ENCODE peak calls at places on chromosomes 12 and 14, in five cellular contexts. L is fibroblast of lung, S is fibroblast of villous mesenchyme, R is iris pigment epithelial cell, F is NCI-H1436. Q is an unnamed sample.

GRCh38 chr12:3553681-3554546 is 62.9 kb downstream of the PRMT8 start:
- DNase-seq in F (no peak), R (peak; percentile 7), L (no peak), S (no peak), Q (no peak)

GRCh38 chr12:25701290-25701689 is 148.2 kb upstream of the LMNTD1 start:
- DNase-seq in R (peak; percentile 96), L (peak; percentile 60), F (no peak), S (peak; percentile 56), Q (no peak)

GRCh38 chr12:108583971-108584370 is 13.9 kb downstream of the TMEM119 start:
- DNase-seq in S (peak; percentile 21), F (no peak), R (no peak), L (no peak), Q (peak; percentile 61)

GRCh38 chr12:94563261-94563660 is 87.1 kb downstream of the TMCC3 start:
- DNase-seq in R (no peak), F (no peak), L (peak; percentile 25), S (no peak), Q (no peak)

GRCh38 chr12:103495158-103495782 is 498 bp downstream of the C12orf42 start:
- DNase-seq in S (no peak), F (peak; percentile 78), R (no peak), L (no peak), Q (peak; percentile 88)

GRCh38 chr12:94962680-94963079 is 40.8 kb downstream of the NDUFA12 start:
- DNase-seq in S (peak; percentile 60), F (no peak), L (no peak), R (no peak), Q (no peak)

GRCh38 chr12:104276192-104277131 is 27.1 kb upstream of the EID3 start:
- DNase-seq in L (no peak), R (no peak), F (peak; percentile 93), S (no peak), Q (peak; percentile 91)

GRCh38 chr12:14264777-14265176 is 100.7 kb upstream of the ATF7IP start:
- DNase-seq in L (no peak), S (no peak), R (no peak), F (no peak), Q (no peak)

GRCh38 chr14:44418856-44419255 is 88.2 kb downstream of the FSCB start:
- DNase-seq in R (no peak), L (no peak), F (no peak), S (no peak), Q (no peak)

GRCh38 chr12:24197517-24197916 is 248.0 kb upstream of the SOX5 start:
- DNase-seq in R (no peak), S (no peak), L (no peak), F (no peak), Q (no peak)

GRCh38 chr12:95790912-95791849 is 617 bp upstream of the NTN4 start:
- DNase-seq in L (peak; percentile 34), R (no peak), F (no peak), S (peak; percentile 22), Q (peak; percentile 44)

GRCh38 chr12:951166-951565 is 1.7 kb upstream of the RAD52 start:
- DNase-seq in S (no peak), R (no peak), F (no peak), L (no peak), Q (no peak)

GRCh38 chr12:31353730-31354708 is 28.1 kb upstream of the SINHCAF start:
- DNase-seq in L (no peak), F (peak; percentile 79), R (peak; percentile 4), S (peak; percentile 14), Q (peak; percentile 94)

GRCh38 chr12:75623631-75624118 is 112.3 kb upstream of the KRR1 start:
- DNase-seq in R (peak; percentile 69), L (peak; percentile 64), F (no peak), S (peak; percentile 70), Q (no peak)

Q was measured in NCI-H524.